ENCODE peak calls at places on chromosomes 6 and 20, in eight cellular contexts. I is lower leg skin, X is H9, Z is choroid plexus epithelial cell, Q is astrocyte of the cerebellum, Y is BE2C, T is left ventricle myocardium inferior, C is mesothelial cell of epicardium. W is an unnamed sample.
A peak's percentile ranks its signal among the peaks of the same experiment; 100 is the strongest.

GRCh38 chr6:12232339-12232738 is 57.8 kb upstream of the EDN1 start:
- DNase-seq in T (no peak), X (no peak), Z (peak; percentile 61), C (no peak), I (no peak), Y (no peak), Q (no peak), W (no peak)

GRCh38 chr6:2209226-2209809 is 36.1 kb downstream of the GMDS start:
- DNase-seq in Q (no peak), Y (peak; percentile 52), X (peak; percentile 81), Z (peak; percentile 60), I (no peak), T (no peak), C (no peak), W (peak; percentile 66)

GRCh38 chr20:61352381-61353260 is 100.6 kb downstream of the CDH4 start:
- DNase-seq in C (no peak), T (no peak), Q (no peak), X (peak; percentile 39), I (no peak), Z (no peak), Y (no peak), W (no peak)

GRCh38 chr6:82408952-82409421 is 45.4 kb downstream of the TPBG start:
- DNase-seq in Z (peak; percentile 84), Y (no peak), T (no peak), C (no peak), Q (no peak), I (no peak), X (no peak), W (no peak)

GRCh38 chr6:170111816-170112582 is 178.9 kb downstream of the DLL1 start:
- DNase-seq in C (peak; percentile 26), Q (no peak), T (no peak), Y (no peak), X (peak; percentile 34), Z (no peak), I (no peak), W (no peak)

GRCh38 chr6:37314117-37314802 is 39.5 kb upstream of the RNF8 start:
- DNase-seq in Q (no peak), T (no peak), Z (no peak), C (no peak), Y (no peak), I (no peak), X (no peak), W (no peak)

GRCh38 chr20:47790032-47790965 is 5.0 kb upstream of the SULF2 start:
- DNase-seq in Z (peak; percentile 73), Y (peak; percentile 85), I (no peak), X (no peak), T (no peak), Q (peak; percentile 86), C (no peak), W (no peak)

GRCh38 chr20:21090738-21091120 is 15.4 kb downstream of the LINC00237 start:
- DNase-seq in X (no peak), C (no peak), T (no peak), I (no peak), Y (no peak), Z (no peak), Q (no peak), W (no peak)

GRCh38 chr20:59078231-59078630 is 35.6 kb upstream of the PRELID3B start:
- DNase-seq in Z (no peak), Y (no peak), C (no peak), Q (no peak), X (no peak), T (no peak), I (no peak), W (no peak)

GRCh38 chr6:29521006-29521680 is 33.4 kb upstream of the MAS1L start:
- DNase-seq in C (no peak), Z (no peak), T (no peak), X (no peak), Y (no peak), I (no peak), Q (no peak), W (no peak)

GRCh38 chr20:37903317-37904007 is 535 bp downstream of the VSTM2L start:
- DNase-seq in I (no peak), X (peak; percentile 38), Z (no peak), Y (no peak), T (no peak), C (no peak), Q (no peak), W (peak; percentile 23)
- TF ChIP-seq CTCF in I (no peak), X (peak; percentile 67), Z (peak; percentile 23), Y (no peak), T (peak; percentile 33), C (peak; percentile 32), Q (peak; percentile 28), W (peak; percentile 59)

DNA sequence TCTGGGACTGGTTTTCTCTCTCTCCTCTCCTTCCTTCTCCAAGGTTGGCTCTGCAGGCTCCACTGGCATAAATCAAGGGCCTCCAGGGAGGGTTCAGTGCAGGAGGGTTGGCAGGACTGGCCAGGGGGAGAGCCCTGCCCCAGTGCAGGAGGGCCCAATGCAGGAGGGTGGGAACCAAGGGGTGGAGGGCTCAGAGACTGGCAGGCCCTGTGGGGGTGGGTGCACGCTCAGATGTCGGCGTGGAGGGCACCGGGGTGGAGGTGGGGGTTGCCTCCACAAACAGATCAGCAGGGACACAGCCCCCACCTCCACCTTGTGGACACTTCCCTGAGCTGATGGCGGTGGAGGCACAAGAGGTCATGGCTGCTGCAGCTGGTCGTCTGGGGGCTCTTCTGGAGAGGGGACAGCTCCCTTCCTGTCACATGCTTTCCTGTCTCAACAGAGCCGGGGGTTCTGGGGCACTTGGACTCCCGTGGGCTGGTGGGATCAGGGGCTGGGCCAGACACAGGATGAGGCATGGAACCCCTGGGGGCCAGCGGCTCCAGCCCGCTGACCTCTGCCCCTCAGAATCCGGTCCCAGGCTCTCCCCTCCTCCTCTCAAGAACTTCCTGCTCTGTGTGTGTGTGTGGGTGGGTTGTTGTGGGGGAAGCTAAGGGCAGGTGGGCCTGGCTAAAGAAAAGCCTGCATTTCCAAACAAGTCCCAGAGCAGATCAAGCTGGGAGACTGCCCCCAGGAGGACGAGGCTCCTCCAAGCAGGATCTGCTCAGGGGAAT is 2.7 kb upstream of the ABHD16B start:
- DNase-seq in C (no peak), X (peak; percentile 66), I (no peak), Q (no peak), Y (peak; percentile 58), T (peak; percentile 63), Z (peak; percentile 94), W (peak; percentile 62)
- TF ChIP-seq CTCF in C (no peak), X (peak; percentile 55), I (no peak), Q (peak; percentile 54), Y (peak; percentile 54), T (peak; percentile 54), Z (peak; percentile 79), W (no peak)

DNA sequence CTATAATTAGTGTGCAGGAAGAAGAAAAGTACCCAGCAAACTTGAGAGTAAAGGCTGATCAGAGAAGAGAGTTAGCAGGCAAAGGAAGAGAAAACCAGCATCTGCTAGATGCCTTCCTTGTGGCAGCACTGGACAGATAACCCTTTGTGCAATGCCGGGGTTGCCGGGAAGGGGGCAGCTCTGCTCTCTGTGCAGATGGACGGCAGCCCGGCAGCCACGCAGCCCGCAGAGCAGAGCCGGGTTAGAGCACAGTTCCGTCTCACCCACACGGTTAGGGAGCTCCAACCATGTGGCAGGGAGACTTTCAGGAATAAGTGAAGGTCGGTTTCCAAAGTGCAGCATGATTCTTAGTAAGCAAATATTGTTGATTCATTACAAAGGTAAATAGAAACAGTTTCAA is 80.0 kb upstream of the RPS6KA2 start:
- DNase-seq in X (peak; percentile 82), Q (no peak), T (peak; percentile 60), Y (peak; percentile 77), I (no peak), C (no peak), Z (peak; percentile 58), W (peak; percentile 76)
- TF ChIP-seq CTCF in X (peak; percentile 79), Q (peak; percentile 54), T (peak; percentile 80), Y (peak; percentile 74), I (no peak), C (no peak), Z (peak; percentile 69), W (no peak)

GRCh38 chr6:17470209-17470952 is 77.0 kb downstream of the CAP2 start:
- DNase-seq in I (no peak), Q (no peak), Y (no peak), X (no peak), T (no peak), C (no peak), Z (no peak), W (no peak)

GRCh38 chr6:17473554-17473953 is 80.2 kb downstream of the CAP2 start:
- DNase-seq in C (no peak), Y (no peak), X (no peak), T (no peak), Z (no peak), I (no peak), Q (no peak), W (no peak)

GRCh38 chr6:17469006-17469972 is 75.9 kb downstream of the CAP2 start:
- DNase-seq in T (no peak), Q (no peak), Z (peak; percentile 54), Y (no peak), X (no peak), C (no peak), I (no peak), W (no peak)

GRCh38 chr6:17472653-17473183 is 79.3 kb downstream of the CAP2 start:
- DNase-seq in Q (no peak), Z (no peak), T (no peak), Y (no peak), I (no peak), C (no peak), X (no peak), W (no peak)

DNA sequence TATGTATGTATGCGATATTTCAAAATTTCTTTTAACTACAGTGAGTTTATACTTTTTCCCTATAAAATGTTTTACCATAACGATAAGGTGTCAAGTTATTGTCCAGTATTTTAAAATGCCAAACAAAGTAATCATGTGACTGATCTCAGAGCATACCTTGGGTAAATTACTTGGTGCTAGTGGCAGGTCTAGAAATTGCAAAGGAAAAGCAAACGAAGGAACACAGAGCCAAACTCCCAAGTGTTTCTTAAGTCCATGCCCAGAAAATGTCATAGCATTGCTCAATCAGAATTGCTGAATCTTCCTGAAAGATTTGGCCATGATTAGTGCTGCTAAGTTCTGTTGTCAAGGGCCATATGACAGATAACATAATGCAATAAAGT is 77.5 kb downstream of the CAP2 start:
- DNase-seq in T (no peak), I (peak; percentile 34), Y (no peak), X (no peak), Z (peak; percentile 82), C (no peak), Q (no peak), W (no peak)
- TF ChIP-seq CTCF in T (no peak), I (no peak), Y (no peak), X (no peak), Z (no peak), C (no peak), Q (no peak), W (no peak)

GRCh38 chr20:7926767-7927166 is 13.5 kb downstream of the HAO1 start:
- DNase-seq in Q (peak; percentile 43), X (no peak), I (no peak), Z (peak; percentile 78), T (no peak), Y (no peak), C (no peak), W (no peak)

GRCh38 chr20:7926323-7926722 is 13.9 kb downstream of the HAO1 start:
- DNase-seq in X (no peak), T (no peak), Q (no peak), Y (no peak), C (no peak), Z (no peak), I (no peak), W (no peak)

GRCh38 chr20:7930386-7930785 is 9.9 kb downstream of the HAO1 start:
- DNase-seq in T (no peak), C (no peak), Z (no peak), X (no peak), Y (no peak), Q (no peak), I (no peak), W (no peak)

GRCh38 chr20:7924692-7925091 is 15.6 kb downstream of the HAO1 start:
- DNase-seq in C (no peak), Q (peak; percentile 51), Y (no peak), Z (peak; percentile 90), I (no peak), T (no peak), X (no peak), W (no peak)
- TF ChIP-seq CTCF in C (no peak), Q (no peak), Y (no peak), Z (no peak), I (no peak), T (no peak), X (no peak), W (no peak)